ENCODE peak calls at places on chromosome 22, in five cellular contexts. D is HepG2, Z is heart right ventricle, A is AG04450, S is H9. G is an unnamed sample. For H3K9me3, the result is how much of the 10 kb centered on the place peaks cover.

GRCh38 chr22:42841444-42841843 is 15.6 kb downstream of the ARFGAP3 start:
- DNase-seq in D (no peak), Z (no peak), S (no peak), A (no peak), G (no peak)

GRCh38 chr22:44845796-44846720 is 93.7 kb downstream of the ARHGAP8 start:
- DNase-seq in D (no peak), S (no peak), Z (no peak), A (no peak), G (peak)

GRCh38 chr22:46830841-46831240 is 68.4 kb downstream of the TBC1D22A start:
- DNase-seq in D (no peak), S (no peak), Z (no peak), A (no peak), G (no peak)

GRCh38 chr22:31082606-31083376 is 1.7 kb downstream of the SMTN start:
- DNase-seq in S (peak), A (no peak), Z (peak), D (peak), G (peak)

GRCh38 chr22:23369054-23369685 is 188.9 kb downstream of the BCR start:
- DNase-seq in Z (no peak), A (no peak), S (no peak), D (no peak), G (no peak)

GRCh38 chr22:33380789-33381530 is 322.8 kb upstream of the SYN3 start:
- DNase-seq in A (peak), D (no peak), Z (no peak), S (no peak), G (no peak)

GRCh38 chr22:40637181-40638150 is 947 bp upstream of the MRTFA start:
- DNase-seq in Z (peak), D (no peak), S (no peak), A (no peak), G (peak)

GRCh38 chr22:27987557-27987956 is 68.5 kb upstream of the PITPNB start:
- DNase-seq in A (peak), S (peak), Z (no peak), D (no peak), G (peak)

GRCh38 chr22:39703890-39704658 is 133.5 kb downstream of the CACNA1I start:
- DNase-seq in D (no peak), S (no peak), A (no peak), Z (peak), G (no peak)

GRCh38 chr22:26544489-26544888 is 32.2 kb upstream of the TFIP11 start:
- DNase-seq in A (no peak), Z (no peak), S (no peak), D (no peak), G (no peak)

GRCh38 chr22:35488513-35488912 is 52.1 kb upstream of the RASD2 start:
- DNase-seq in S (no peak), A (no peak), D (no peak), Z (no peak), G (no peak)

GRCh38 chr22:26835929-26836528 is 178.6 kb downstream of the MIAT start:
- DNase-seq in S (peak), Z (no peak), A (no peak), D (peak), G (no peak)

GRCh38 chr22:29641781-29642355 is 38.4 kb downstream of the NF2 start:
- DNase-seq in D (no peak), A (no peak), Z (no peak), S (no peak), G (no peak)

GRCh38 chr22:44676441-44677298 is 25.3 kb upstream of the PRR5 start:
- DNase-seq in D (peak), A (no peak), Z (no peak), S (no peak), G (peak)

GRCh38 chr22:40289991-40290459 is 56.3 kb upstream of the ADSL start:
- DNase-seq in Z (no peak), S (no peak), D (no peak), A (no peak), G (no peak)

DNA sequence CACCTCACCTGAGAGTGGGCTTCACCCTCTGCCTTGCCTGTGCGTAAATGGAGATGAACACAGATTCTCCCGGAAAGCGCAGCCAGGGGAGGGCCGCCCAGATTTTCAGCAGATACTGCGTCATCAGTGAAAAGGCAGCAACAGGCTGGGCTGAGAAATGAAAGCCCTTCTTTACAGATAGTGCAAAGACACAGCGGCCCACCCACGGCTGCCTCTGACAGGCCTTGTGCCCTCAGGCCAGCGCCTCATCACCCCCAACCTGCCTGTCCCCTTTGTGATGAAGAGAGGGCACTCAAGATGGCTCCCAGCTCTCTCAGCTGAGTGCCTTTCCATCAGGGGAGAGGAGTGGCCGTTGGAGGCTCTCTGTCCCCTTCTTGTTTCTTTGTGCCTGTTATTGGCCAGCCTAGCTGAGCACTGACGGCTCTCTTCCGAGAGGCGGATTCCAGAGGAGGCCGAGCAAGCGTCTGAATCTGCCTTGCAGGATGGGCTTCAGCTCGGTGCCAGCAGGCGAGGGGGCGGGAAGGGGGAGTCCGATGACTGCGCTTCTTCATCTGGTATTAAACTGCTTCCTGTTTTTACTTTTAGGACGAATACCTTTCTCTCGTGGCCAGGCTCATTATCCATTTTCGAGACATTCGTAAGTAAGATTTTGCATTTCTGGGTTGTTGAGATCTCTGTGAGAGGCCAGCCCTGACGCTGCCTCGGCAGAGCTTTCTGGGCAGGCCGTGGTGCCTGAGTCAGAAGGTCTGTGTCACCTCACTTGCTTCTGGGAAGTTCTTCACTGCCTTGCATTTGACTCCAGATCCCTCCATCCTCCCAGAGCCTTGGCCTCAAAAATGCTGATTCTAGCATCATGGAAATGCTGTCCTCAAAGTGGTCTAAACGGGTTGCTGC is 43.7 kb downstream of the MED15 start:
- DNase-seq in A (no peak), D (no peak), S (peak), Z (peak), G (no peak)
- TF ChIP-seq CTCF in A (no peak), D (no peak), S (no peak), Z (no peak), G (no peak)

DNA sequence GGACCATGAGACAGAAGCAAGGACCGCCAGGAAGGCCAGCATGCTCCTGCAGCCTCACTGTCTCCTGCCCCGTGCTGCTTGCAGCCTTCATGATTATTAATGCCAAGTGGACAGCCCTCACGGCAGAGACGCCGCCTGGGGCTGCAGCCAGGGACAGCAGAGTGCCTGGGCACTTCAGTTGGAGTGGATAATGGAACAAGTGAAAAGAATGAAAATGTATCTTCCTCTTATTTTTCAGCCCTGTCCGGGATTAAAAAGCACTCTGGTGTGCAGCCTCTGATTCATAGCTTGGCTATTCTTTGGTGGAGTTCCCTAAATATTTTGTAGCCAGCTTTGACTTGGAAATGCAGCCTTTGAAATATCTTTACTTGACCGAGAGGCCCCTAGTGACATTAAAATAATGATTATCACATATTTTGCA is 1404.2 kb downstream of the BRD1 start:
- DNase-seq in S (no peak), D (no peak), A (no peak), Z (no peak), G (no peak)
- H3K9me3 ChIP-seq in S (under half), D (under half), A (half or more), Z (under half), G (under half)

GRCh38 chr22:37904572-37905533 is 1.2 kb upstream of the MICALL1 start:
- DNase-seq in D (peak), Z (peak), A (peak), S (peak), G (no peak)

GRCh38 chr22:37909756-37910155 is 3.7 kb downstream of the MICALL1 start:
- DNase-seq in D (no peak), Z (no peak), S (no peak), A (no peak), G (no peak)

GRCh38 chr22:37907036-37907954 is 1.2 kb downstream of the MICALL1 start:
- DNase-seq in Z (no peak), A (no peak), D (no peak), S (no peak), G (no peak)

GRCh38 chr22:37905534-37906363 is at the start of gene MICALL1:
- DNase-seq in A (no peak), D (no peak), Z (peak), S (peak), G (peak)

DNA sequence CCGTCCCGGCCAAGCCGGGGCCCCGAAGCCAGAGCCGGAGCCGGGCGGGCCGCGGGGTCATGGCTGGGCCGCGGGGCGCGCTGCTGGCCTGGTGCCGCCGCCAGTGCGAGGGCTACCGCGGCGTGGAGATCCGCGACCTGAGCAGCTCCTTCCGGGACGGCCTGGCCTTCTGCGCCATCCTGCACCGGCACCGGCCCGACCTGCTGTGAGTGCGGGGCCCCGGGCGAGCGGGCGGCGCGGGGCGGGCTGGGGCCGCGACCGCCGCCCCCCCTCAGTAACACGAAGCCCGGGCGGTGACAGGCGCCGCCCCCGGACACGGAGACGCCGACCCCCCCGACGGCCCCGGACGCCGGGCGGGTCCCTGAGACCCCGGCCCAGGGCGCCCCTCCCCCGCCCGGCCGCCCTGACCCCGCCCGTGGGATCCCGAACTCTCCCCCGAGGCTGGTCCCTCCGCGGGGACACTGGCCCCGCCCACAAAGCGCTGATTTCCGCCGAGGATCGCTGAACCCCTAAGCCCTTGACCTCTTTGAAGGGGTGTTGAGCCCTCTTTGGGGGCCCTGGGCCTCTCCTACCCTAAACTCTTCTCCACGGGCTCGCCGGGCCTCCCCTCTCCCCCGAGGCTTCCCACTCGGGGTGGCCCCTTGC is 389 bp downstream of the MICALL1 start:
- DNase-seq in S (no peak), D (no peak), Z (peak), A (no peak), G (no peak)
- TF ChIP-seq CTCF in S (no peak), D (no peak), Z (no peak), A (no peak), G (no peak)

GRCh38 chr22:48181168-48181955 is 1418.9 kb downstream of the TBC1D22A start:
- DNase-seq in Z (no peak), D (no peak), A (no peak), S (peak), G (no peak)
- H3K9me3 ChIP-seq in Z (under half), D (under half), A (half or more), S (under half), G (under half)

GRCh38 chr22:17009640-17010291 is 1.7 kb upstream of the GAB4 start:
- DNase-seq in A (no peak), Z (no peak), D (no peak), S (no peak), G (no peak)
- TF ChIP-seq CTCF in A (no peak), Z (no peak), D (no peak), S (peak), G (no peak)

GRCh38 chr22:48953830-48954229 is 873.8 kb downstream of the BRD1 start:
- DNase-seq in D (no peak), S (peak), Z (no peak), A (no peak), G (no peak)
- H3K9me3 ChIP-seq in D (under half), S (under half), Z (under half), A (half or more), G (under half)